ENCODE peak calls at places on chromosomes 7 and 10, in eight cellular contexts. S is activated naive CD8-positive, alpha-beta T cell treated with anti-CD3 and anti-CD28 coated beads, Interleukin-2, amount 50 U/mL, for 24 hours; Z is memory B cell; M is effector memory CD8-positive, alpha-beta T cell; J is activated CD4-positive, alpha-beta T cell treated with anti-CD3 and anti-CD28 coated beads for 36 hours; W is right cardiac atrium; N is sciatic nerve; D is left lung. F is an unnamed sample.

GRCh38 chr10:18233775-18234174 is 93.6 kb downstream of the CACNB2 start:
- ATAC-seq in S (no peak), Z (no peak), M (no peak), J (no peak), W (peak; percentile 81), N (no peak), D (peak; percentile 77), F (no peak)

GRCh38 chr7:27082171-27082570 is 13.6 kb downstream of the HOXA1 start:
- ATAC-seq in S (no peak), Z (no peak), M (no peak), J (no peak), W (no peak), N (no peak), D (no peak), F (no peak)

GRCh38 chr7:34096135-34096775 is 190.9 kb downstream of the BMPER start:
- ATAC-seq in S (no peak), Z (no peak), M (no peak), J (no peak), W (peak; percentile 95), N (peak; percentile 97), D (peak; percentile 76), F (no peak)

GRCh38 chr10:133277277-133277992 is 767 bp upstream of the ADAM8 start:
- ATAC-seq in S (no peak), Z (no peak), M (no peak), J (no peak), W (no peak), N (no peak), D (no peak), F (no peak)

GRCh38 chr7:80918909-80919721 is at the start of gene SEMA3C:
- ATAC-seq in S (peak; percentile 85), Z (no peak), M (peak; percentile 19), J (peak; percentile 80), W (peak; percentile 100), N (peak; percentile 97), D (peak; percentile 96), F (no peak)

GRCh38 chr10:96370575-96371157 is 11.9 kb upstream of the OPALIN start:
- ATAC-seq in S (no peak), Z (peak; percentile 37), M (peak; percentile 35), J (peak; percentile 23), W (no peak), N (peak; percentile 31), D (peak; percentile 49), F (peak; percentile 40)

GRCh38 chr7:25148772-25149575 is 23.9 kb upstream of the CYCS start:
- ATAC-seq in S (no peak), Z (no peak), M (no peak), J (no peak), W (no peak), N (no peak), D (no peak), F (no peak)

GRCh38 chr7:157000741-157001653 is 9.5 kb downstream of the MNX1 start:
- ATAC-seq in S (no peak), Z (no peak), M (no peak), J (peak; percentile 7), W (no peak), N (no peak), D (no peak), F (no peak)

GRCh38 chr10:125857185-125857760 is 23.8 kb downstream of the DHX32 start:
- ATAC-seq in S (no peak), Z (no peak), M (no peak), J (no peak), W (no peak), N (no peak), D (no peak), F (no peak)

GRCh38 chr10:122121059-122121458 is 132.1 kb downstream of the TACC2 start:
- ATAC-seq in S (no peak), Z (no peak), M (no peak), J (no peak), W (no peak), N (no peak), D (peak; percentile 79), F (no peak)

GRCh38 chr7:33824911-33825459 is 80.4 kb upstream of the BMPER start:
- ATAC-seq in S (no peak), Z (no peak), M (no peak), J (no peak), W (peak; percentile 39), N (peak; percentile 88), D (no peak), F (no peak)

F was measured in activated T-helper 17 cell treated with anti-CD3 and anti-CD28 coated beads, Interleukin-2, amount 50 U/mL, for 72 hours.